ENCODE peak calls at places on chromosomes 5 and 9, in six cellular contexts. K, U, V, M, H and P are unnamed samples.
A peak's percentile ranks its signal among the peaks of the same experiment; 100 is the strongest.

GRCh38 chr5:109964136-109964535 is 274.4 kb downstream of the MAN2A1 start:
- DNase-seq in K (no peak), U (no peak), V (no peak), M (no peak), H (no peak), P (no peak)

GRCh38 chr5:66821626-66822429 is 225.6 kb downstream of the MAST4 start:
- DNase-seq in K (no peak), U (no peak), V (no peak), M (no peak), H (no peak), P (no peak)

GRCh38 chr5:172454355-172455086 is at the start of gene SH3PXD2B:
- DNase-seq in K (peak; percentile 39), U (peak; percentile 85), V (peak; percentile 86), M (peak; percentile 11), H (peak; percentile 39), P (peak; percentile 94)

GRCh38 chr9:118578467-118578866 is 790.8 kb downstream of the BRINP1 start:
- DNase-seq in K (no peak), U (no peak), V (no peak), M (no peak), H (no peak), P (no peak)

GRCh38 chr5:4551034-4551433 is 589.1 kb upstream of the ADAMTS16 start:
- DNase-seq in K (no peak), U (no peak), V (no peak), M (no peak), H (no peak), P (no peak)

GRCh38 chr5:124648902-124649467 is 97.5 kb downstream of the ZNF608 start:
- DNase-seq in K (no peak), U (no peak), V (no peak), M (no peak), H (no peak), P (no peak)

GRCh38 chr5:166356096-166356495 is 1935.3 kb upstream of the WWC1 start:
- DNase-seq in K (no peak), U (no peak), V (no peak), M (no peak), H (no peak), P (no peak)

GRCh38 chr9:22813520-22813919 is 366.9 kb downstream of the DMRTA1 start:
- DNase-seq in K (no peak), U (no peak), V (peak; percentile 45), M (no peak), H (no peak), P (peak; percentile 17)

GRCh38 chr9:89353989-89354388 is 35.7 kb downstream of the SECISBP2 start:
- DNase-seq in K (no peak), U (no peak), V (no peak), M (no peak), H (no peak), P (no peak)

GRCh38 chr5:20523099-20523498 is 535.1 kb upstream of the CDH18 start:
- DNase-seq in K (no peak), U (no peak), V (no peak), M (no peak), H (no peak), P (no peak)

GRCh38 chr5:52202256-52202655 is 585.5 kb upstream of the ITGA1 start:
- DNase-seq in K (no peak), U (no peak), V (no peak), M (no peak), H (no peak), P (no peak)

GRCh38 chr5:131634666-131634995 is 398 bp downstream of the RAPGEF6 start:
- DNase-seq in K (no peak), U (no peak), V (peak; percentile 89), M (no peak), H (peak; percentile 46), P (peak; percentile 70)

GRCh38 chr5:44536650-44537260 is 147.5 kb upstream of the FGF10 start:
- DNase-seq in K (no peak), U (no peak), V (peak; percentile 79), M (no peak), H (no peak), P (peak; percentile 49)

GRCh38 chr5:159971931-159972461 is 36.9 kb upstream of the TTC1 start:
- DNase-seq in K (no peak), U (peak; percentile 71), V (peak; percentile 65), M (no peak), H (no peak), P (peak; percentile 84)

GRCh38 chr5:73464016-73464745 is 15.6 kb upstream of the FOXD1 start:
- DNase-seq in K (no peak), U (no peak), V (no peak), M (no peak), H (no peak), P (no peak)

GRCh38 chr5:40736103-40736875 is 19.5 kb downstream of the TTC33 start:
- DNase-seq in K (no peak), U (no peak), V (peak; percentile 71), M (peak; percentile 26), H (no peak), P (peak; percentile 23)

GRCh38 chr5:137292461-137293025 is 206.6 kb downstream of the SPOCK1 start:
- DNase-seq in K (no peak), U (no peak), V (no peak), M (no peak), H (peak; percentile 71), P (no peak)

GRCh38 chr5:1387876-1388275 is 43.0 kb upstream of the CLPTM1L start:
- DNase-seq in K (no peak), U (no peak), V (no peak), M (no peak), H (no peak), P (no peak)

GRCh38 chr9:690517-691111 is 150.9 kb upstream of the DMRT1 start:
- DNase-seq in K (no peak), U (no peak), V (no peak), M (no peak), H (no peak), P (no peak)

GRCh38 chr9:124423155-124423554 is 7.9 kb upstream of the PSMB7 start:
- DNase-seq in K (no peak), U (no peak), V (no peak), M (no peak), H (no peak), P (no peak)

GRCh38 chr5:82019342-82020138 is 47.7 kb downstream of the ATG10 start:
- DNase-seq in K (no peak), U (no peak), V (no peak), M (no peak), H (peak; percentile 10), P (no peak)

GRCh38 chr9:72351538-72352453 is 13.2 kb downstream of the ZFAND5 start:
- DNase-seq in K (no peak), U (no peak), V (no peak), M (no peak), H (no peak), P (no peak)

GRCh38 chr5:673837-674629 is 19.1 kb downstream of the TPPP start:
- DNase-seq in K (no peak), U (peak; percentile 62), V (no peak), M (no peak), H (no peak), P (peak; percentile 72)

GRCh38 chr5:40221796-40222195 is 457.9 kb upstream of the PTGER4 start:
- DNase-seq in K (no peak), U (no peak), V (no peak), M (no peak), H (no peak), P (no peak)

GRCh38 chr9:79213417-79214125 is 358.2 kb upstream of the TLE4 start:
- DNase-seq in K (no peak), U (no peak), V (no peak), M (no peak), H (no peak), P (no peak)

GRCh38 chr9:127974769-127975261 is 6.0 kb downstream of the EEIG1 start:
- DNase-seq in K (no peak), U (no peak), V (no peak), M (no peak), H (no peak), P (peak; percentile 77)

GRCh38 chr9:91253488-91253887 is 108.2 kb downstream of the AUH start:
- DNase-seq in K (no peak), U (no peak), V (peak; percentile 41), M (no peak), H (no peak), P (peak; percentile 29)

GRCh38 chr5:94689871-94690270 is 71.4 kb downstream of the SLF1 start:
- DNase-seq in K (no peak), U (no peak), V (no peak), M (no peak), H (no peak), P (no peak)

GRCh38 chr9:88697764-88698436 is 162.9 kb downstream of the NXNL2 start:
- DNase-seq in K (no peak), U (no peak), V (no peak), M (no peak), H (no peak), P (no peak)

GRCh38 chr5:57382665-57383064 is 99.9 kb downstream of the ACTBL2 start:
- DNase-seq in K (no peak), U (no peak), V (no peak), M (no peak), H (no peak), P (no peak)

GRCh38 chr5:172005708-172006377 is 595 bp downstream of the FBXW11 start:
- DNase-seq in K (no peak), U (peak; percentile 71), V (peak; percentile 74), M (peak; percentile 10), H (peak; percentile 20), P (peak; percentile 72)

GRCh38 chr9:21679432-21679831 is 123.0 kb upstream of the MTAP start:
- DNase-seq in K (no peak), U (no peak), V (no peak), M (no peak), H (no peak), P (no peak)

GRCh38 chr5:27242258-27242626 is 203.9 kb upstream of the CDH9 start:
- DNase-seq in K (no peak), U (no peak), V (no peak), M (no peak), H (no peak), P (no peak)

GRCh38 chr5:180652346-180652745 is 2.9 kb upstream of the FLT4 start:
- DNase-seq in K (no peak), U (peak; percentile 8), V (no peak), M (no peak), H (no peak), P (no peak)
- H3K27me3 ChIP-seq in K (no peaks in the 10 kb centered on the region), U (peaks cover 41% of the 10 kb centered on the region), V (peaks cover 45% of the 10 kb centered on the region), M (peaks cover 4% of the 10 kb centered on the region), H (no peaks in the 10 kb centered on the region), P (peaks cover 35% of the 10 kb centered on the region)

DNA sequence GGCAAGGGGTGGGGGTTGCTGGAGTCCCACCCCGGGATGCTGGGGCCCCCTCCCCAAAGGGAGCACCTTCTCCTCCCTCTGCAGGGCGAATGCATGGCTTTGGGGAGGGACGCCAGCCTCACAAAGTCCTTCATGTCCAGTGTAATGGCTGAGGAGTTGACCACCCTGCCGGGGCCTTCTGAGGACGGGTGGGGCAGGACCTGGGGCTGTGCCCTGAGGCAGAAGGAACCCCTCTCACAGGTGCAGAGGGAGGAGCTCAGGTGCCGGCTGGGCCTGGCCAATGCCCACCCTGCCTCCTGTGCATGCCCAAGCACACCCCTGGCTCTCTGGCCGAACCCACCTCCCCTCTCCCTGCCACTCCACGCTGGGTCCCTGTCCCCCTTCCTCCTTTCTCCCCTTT is 64.3 kb upstream of the RNU6ATAC start:
- DNase-seq in K (no peak), U (no peak), V (no peak), M (no peak), H (no peak), P (no peak)
- H3K4me3 ChIP-seq in K (no peak overlapping the region), U (no peak overlapping the region), V (no peak overlapping the region), M (no peak overlapping the region), H (no peak overlapping the region), P (no peak overlapping the region)

GRCh38 chr5:134578578-134579283 is 53.3 kb downstream of the JADE2 start:
- DNase-seq in K (no peak), U (no peak), V (no peak), M (no peak), H (no peak), P (peak; percentile 43)
- H3K36me3 ChIP-seq in K (peaks cover 46% of the 10 kb centered on the region), U (peaks cover 71% of the 10 kb centered on the region), V (peaks cover 4% of the 10 kb centered on the region), M (peaks cover 85% of the 10 kb centered on the region), H (peaks cover 35% of the 10 kb centered on the region), P (peaks cover 31% of the 10 kb centered on the region)

GRCh38 chr5:55172051-55172899 is 702 bp downstream of the CDC20B start:
- DNase-seq in K (no peak), U (no peak), V (peak; percentile 88), M (peak; percentile 65), H (peak; percentile 46), P (peak; percentile 79)
- H3K27me3 ChIP-seq in K (peaks cover 5% of the 10 kb centered on the region), U (peaks cover 61% of the 10 kb centered on the region), V (peaks cover 59% of the 10 kb centered on the region), M (peaks cover 42% of the 10 kb centered on the region), H (no peaks in the 10 kb centered on the region), P (peaks cover 53% of the 10 kb centered on the region)